ENCODE peak calls at places on chromosomes 7 and 10, in nine cellular contexts. One of them, this sample, is unnamed.

GRCh38 chr7:42224391-42225003 is 12.5 kb downstream of the GLI3 start:
- DNase-seq in astrocyte of the spinal cord: no peak
- DNase-seq in posterior cingulate gyrus: no peak
- DNase-seq in HTR-8/SVneo: no peak
- DNase-seq in AG08395: no peak
- DNase-seq in esophagus muscularis mucosa: no peak
- DNase-seq in GM04503: no peak
- DNase-seq in osteocyte: no peak
- DNase-seq in naive thymus-derived CD8-positive, alpha-beta T cell: no peak
- DNase-seq in this sample: no peak

GRCh38 chr7:5476001-5476400 is 52.4 kb upstream of the TNRC18 start:
- DNase-seq in naive thymus-derived CD8-positive, alpha-beta T cell: no peak
- DNase-seq in AG08395: no peak
- DNase-seq in astrocyte of the spinal cord: no peak
- DNase-seq in osteocyte: no peak
- DNase-seq in GM04503: no peak
- DNase-seq in HTR-8/SVneo: no peak
- DNase-seq in esophagus muscularis mucosa: no peak
- DNase-seq in posterior cingulate gyrus: no peak
- DNase-seq in this sample: no peak

GRCh38 chr10:13949844-13950542 is 363.2 kb downstream of the PRPF18 start:
- DNase-seq in GM04503: peak; percentile 86
- DNase-seq in AG08395: peak; percentile 76
- DNase-seq in astrocyte of the spinal cord: peak; percentile 91
- DNase-seq in esophagus muscularis mucosa: no peak
- DNase-seq in posterior cingulate gyrus: no peak
- DNase-seq in naive thymus-derived CD8-positive, alpha-beta T cell: no peak
- DNase-seq in HTR-8/SVneo: peak; percentile 43
- DNase-seq in osteocyte: no peak
- DNase-seq in this sample: peak; percentile 75

GRCh38 chr7:5077740-5078139 is 32.1 kb downstream of the RBAK start:
- DNase-seq in osteocyte: no peak
- DNase-seq in naive thymus-derived CD8-positive, alpha-beta T cell: no peak
- DNase-seq in posterior cingulate gyrus: no peak
- DNase-seq in HTR-8/SVneo: no peak
- DNase-seq in astrocyte of the spinal cord: peak; percentile 33
- DNase-seq in esophagus muscularis mucosa: no peak
- DNase-seq in AG08395: no peak
- DNase-seq in GM04503: no peak
- DNase-seq in this sample: no peak

GRCh38 chr10:9877978-9878377 is 1139.7 kb upstream of the CELF2 start:
- DNase-seq in esophagus muscularis mucosa: no peak
- DNase-seq in osteocyte: no peak
- DNase-seq in AG08395: no peak
- DNase-seq in HTR-8/SVneo: no peak
- DNase-seq in naive thymus-derived CD8-positive, alpha-beta T cell: no peak
- DNase-seq in posterior cingulate gyrus: no peak
- DNase-seq in astrocyte of the spinal cord: no peak
- DNase-seq in GM04503: no peak
- DNase-seq in this sample: no peak

GRCh38 chr10:96606216-96606615 is 19.4 kb upstream of the TM9SF3 start:
- DNase-seq in esophagus muscularis mucosa: no peak
- DNase-seq in AG08395: peak; percentile 62
- DNase-seq in HTR-8/SVneo: peak; percentile 69
- DNase-seq in naive thymus-derived CD8-positive, alpha-beta T cell: no peak
- DNase-seq in posterior cingulate gyrus: no peak
- DNase-seq in GM04503: peak; percentile 42
- DNase-seq in astrocyte of the spinal cord: peak; percentile 14
- DNase-seq in osteocyte: no peak
- DNase-seq in this sample: no peak

GRCh38 chr10:102796407-102797176 is 40.6 kb downstream of the CYP17A1 start:
- DNase-seq in esophagus muscularis mucosa: peak; percentile 97
- DNase-seq in HTR-8/SVneo: no peak
- DNase-seq in osteocyte: no peak
- DNase-seq in naive thymus-derived CD8-positive, alpha-beta T cell: no peak
- DNase-seq in GM04503: no peak
- DNase-seq in astrocyte of the spinal cord: peak; percentile 51
- DNase-seq in posterior cingulate gyrus: peak; percentile 56
- DNase-seq in AG08395: peak; percentile 77
- DNase-seq in this sample: no peak

GRCh38 chr10:12195281-12195602 is 449 bp downstream of the NUDT5 start:
- DNase-seq in osteocyte: no peak
- DNase-seq in naive thymus-derived CD8-positive, alpha-beta T cell: no peak
- DNase-seq in HTR-8/SVneo: no peak
- DNase-seq in GM04503: no peak
- DNase-seq in posterior cingulate gyrus: no peak
- DNase-seq in astrocyte of the spinal cord: peak; percentile 27
- DNase-seq in AG08395: no peak
- DNase-seq in esophagus muscularis mucosa: no peak
- DNase-seq in this sample: no peak

GRCh38 chr7:102413071-102413470 is 16.9 kb downstream of the PRKRIP1 start:
- DNase-seq in esophagus muscularis mucosa: no peak
- DNase-seq in astrocyte of the spinal cord: no peak
- DNase-seq in posterior cingulate gyrus: no peak
- DNase-seq in naive thymus-derived CD8-positive, alpha-beta T cell: no peak
- DNase-seq in GM04503: no peak
- DNase-seq in osteocyte: no peak
- DNase-seq in AG08395: no peak
- DNase-seq in HTR-8/SVneo: no peak
- DNase-seq in this sample: no peak

GRCh38 chr7:114502454-114503254 is 88.0 kb downstream of the FOXP2 start:
- DNase-seq in AG08395: no peak
- DNase-seq in GM04503: no peak
- DNase-seq in naive thymus-derived CD8-positive, alpha-beta T cell: no peak
- DNase-seq in posterior cingulate gyrus: no peak
- DNase-seq in esophagus muscularis mucosa: no peak
- DNase-seq in astrocyte of the spinal cord: peak; percentile 36
- DNase-seq in osteocyte: no peak
- DNase-seq in HTR-8/SVneo: peak; percentile 1
- DNase-seq in this sample: no peak

GRCh38 chr7:139505563-139505962 is 17.9 kb upstream of the CLEC2L start:
- DNase-seq in esophagus muscularis mucosa: no peak
- DNase-seq in AG08395: no peak
- DNase-seq in naive thymus-derived CD8-positive, alpha-beta T cell: no peak
- DNase-seq in osteocyte: no peak
- DNase-seq in GM04503: no peak
- DNase-seq in HTR-8/SVneo: no peak
- DNase-seq in astrocyte of the spinal cord: no peak
- DNase-seq in posterior cingulate gyrus: no peak
- DNase-seq in this sample: no peak

GRCh38 chr10:29579455-29579970 is 55.3 kb downstream of the SVIL start:
- DNase-seq in astrocyte of the spinal cord: no peak
- DNase-seq in esophagus muscularis mucosa: no peak
- DNase-seq in naive thymus-derived CD8-positive, alpha-beta T cell: no peak
- DNase-seq in AG08395: no peak
- DNase-seq in GM04503: no peak
- DNase-seq in posterior cingulate gyrus: no peak
- DNase-seq in HTR-8/SVneo: no peak
- DNase-seq in osteocyte: peak; percentile 80
- DNase-seq in this sample: no peak

GRCh38 chr7:149824748-149825566 is 13.2 kb upstream of the ZNF862 start:
- DNase-seq in HTR-8/SVneo: no peak
- DNase-seq in AG08395: no peak
- DNase-seq in GM04503: no peak
- DNase-seq in naive thymus-derived CD8-positive, alpha-beta T cell: no peak
- DNase-seq in esophagus muscularis mucosa: no peak
- DNase-seq in osteocyte: no peak
- DNase-seq in posterior cingulate gyrus: peak; percentile 22
- DNase-seq in astrocyte of the spinal cord: no peak
- DNase-seq in this sample: no peak

This sample was measured in GM04504.